ENCODE peak calls at places on chromosomes 3 and 15, in eight cellular contexts. H, Z, P, E, D, Y, K and F are unnamed samples.

GRCh38 chr15:66907826-66908502 is 157.4 kb upstream of the SMAD3 start:
- DNase-seq in H (peak; percentile 50), Z (no peak), P (no peak), E (no peak), D (peak; percentile 77), Y (no peak), K (peak; percentile 87), F (peak; percentile 48)

GRCh38 chr15:34708422-34708821 is 46.4 kb downstream of the GJD2 start:
- DNase-seq in H (no peak), Z (no peak), P (no peak), E (no peak), D (no peak), Y (peak; percentile 28), K (no peak), F (peak; percentile 65)

GRCh38 chr15:81253846-81254245 is 57.2 kb downstream of the IL16 start:
- DNase-seq in H (no peak), Z (no peak), P (no peak), E (no peak), D (no peak), Y (no peak), K (no peak), F (no peak)

GRCh38 chr3:105526349-105527111 is 159.8 kb downstream of the ALCAM start:
- DNase-seq in H (no peak), Z (no peak), P (no peak), E (no peak), D (no peak), Y (no peak), K (no peak), F (no peak)

GRCh38 chr15:79853492-79854328 is 43.1 kb downstream of the MTHFS start:
- DNase-seq in H (peak; percentile 29), Z (peak; percentile 59), P (peak; percentile 56), E (peak; percentile 71), D (peak; percentile 74), Y (peak; percentile 84), K (peak; percentile 73), F (peak; percentile 91)

GRCh38 chr3:82229397-82229796 is 468.0 kb upstream of the GBE1 start:
- DNase-seq in H (no peak), Z (no peak), P (no peak), E (no peak), D (no peak), Y (no peak), K (no peak), F (no peak)

GRCh38 chr3:81437683-81438082 is 323.8 kb downstream of the GBE1 start:
- DNase-seq in H (no peak), Z (no peak), P (no peak), E (no peak), D (no peak), Y (no peak), K (no peak), F (no peak)

GRCh38 chr15:92681141-92681622 is 25.6 kb upstream of the FAM174B start:
- DNase-seq in H (no peak), Z (no peak), P (no peak), E (no peak), D (peak; percentile 68), Y (no peak), K (no peak), F (no peak)

GRCh38 chr3:50503504-50503903 is at the start of gene CACNA2D2:
- DNase-seq in H (peak; percentile 69), Z (peak; percentile 82), P (peak; percentile 73), E (peak; percentile 82), D (peak; percentile 66), Y (no peak), K (peak; percentile 79), F (peak; percentile 86)

GRCh38 chr3:139555249-139555648 is 15.7 kb upstream of the RBP1 start:
- DNase-seq in H (no peak), Z (no peak), P (no peak), E (no peak), D (no peak), Y (no peak), K (no peak), F (no peak)

GRCh38 chr15:88994286-88994685 is 81.1 kb upstream of the MFGE8 start:
- DNase-seq in H (no peak), Z (no peak), P (no peak), E (no peak), D (no peak), Y (no peak), K (no peak), F (no peak)

GRCh38 chr3:48411041-48411588 is 18.8 kb downstream of the PLXNB1 start:
- DNase-seq in H (no peak), Z (no peak), P (no peak), E (no peak), D (peak; percentile 24), Y (no peak), K (peak; percentile 60), F (no peak)

GRCh38 chr3:107992976-107993684 is 97.7 kb downstream of the CD47 start:
- DNase-seq in H (no peak), Z (no peak), P (no peak), E (no peak), D (no peak), Y (no peak), K (no peak), F (no peak)

GRCh38 chr3:69079269-69080159 is 651 bp downstream of the UBA3 start:
- DNase-seq in H (no peak), Z (no peak), P (peak; percentile 63), E (no peak), D (no peak), Y (no peak), K (no peak), F (no peak)

GRCh38 chr15:79090487-79091203 is at the start of gene RASGRF1:
- DNase-seq in H (no peak), Z (peak; percentile 76), P (no peak), E (no peak), D (peak; percentile 33), Y (no peak), K (peak; percentile 33), F (peak; percentile 6)

GRCh38 chr3:123447749-123448502 is 964 bp downstream of the ADCY5 start:
- DNase-seq in H (no peak), Z (peak; percentile 87), P (peak; percentile 64), E (peak; percentile 32), D (peak; percentile 68), Y (no peak), K (no peak), F (peak; percentile 71)

GRCh38 chr3:9028134-9028533 is 64.9 kb upstream of the RAD18 start:
- DNase-seq in H (peak; percentile 95), Z (no peak), P (peak; percentile 60), E (peak; percentile 96), D (peak; percentile 79), Y (no peak), K (peak; percentile 93), F (no peak)

GRCh38 chr3:127496256-127496655 is 94.3 kb downstream of the TPRA1 start:
- DNase-seq in H (no peak), Z (no peak), P (no peak), E (no peak), D (no peak), Y (no peak), K (no peak), F (no peak)

GRCh38 chr15:59687831-59688230 is 1.3 kb downstream of the BNIP2 start:
- DNase-seq in H (no peak), Z (no peak), P (no peak), E (no peak), D (no peak), Y (no peak), K (no peak), F (peak; percentile 57)

GRCh38 chr3:5321941-5322340 is 134.4 kb downstream of the EDEM1 start:
- DNase-seq in H (no peak), Z (no peak), P (no peak), E (no peak), D (no peak), Y (no peak), K (no peak), F (no peak)

GRCh38 chr15:44194397-44195150 is 497 bp downstream of the FRMD5 start:
- DNase-seq in H (peak; percentile 18), Z (peak; percentile 78), P (peak; percentile 65), E (peak; percentile 45), D (no peak), Y (peak; percentile 54), K (peak; percentile 65), F (peak; percentile 83)

GRCh38 chr3:183518446-183519185 is 36.9 kb downstream of the KLHL6 start:
- DNase-seq in H (no peak), Z (no peak), P (no peak), E (no peak), D (no peak), Y (no peak), K (no peak), F (no peak)

DNA sequence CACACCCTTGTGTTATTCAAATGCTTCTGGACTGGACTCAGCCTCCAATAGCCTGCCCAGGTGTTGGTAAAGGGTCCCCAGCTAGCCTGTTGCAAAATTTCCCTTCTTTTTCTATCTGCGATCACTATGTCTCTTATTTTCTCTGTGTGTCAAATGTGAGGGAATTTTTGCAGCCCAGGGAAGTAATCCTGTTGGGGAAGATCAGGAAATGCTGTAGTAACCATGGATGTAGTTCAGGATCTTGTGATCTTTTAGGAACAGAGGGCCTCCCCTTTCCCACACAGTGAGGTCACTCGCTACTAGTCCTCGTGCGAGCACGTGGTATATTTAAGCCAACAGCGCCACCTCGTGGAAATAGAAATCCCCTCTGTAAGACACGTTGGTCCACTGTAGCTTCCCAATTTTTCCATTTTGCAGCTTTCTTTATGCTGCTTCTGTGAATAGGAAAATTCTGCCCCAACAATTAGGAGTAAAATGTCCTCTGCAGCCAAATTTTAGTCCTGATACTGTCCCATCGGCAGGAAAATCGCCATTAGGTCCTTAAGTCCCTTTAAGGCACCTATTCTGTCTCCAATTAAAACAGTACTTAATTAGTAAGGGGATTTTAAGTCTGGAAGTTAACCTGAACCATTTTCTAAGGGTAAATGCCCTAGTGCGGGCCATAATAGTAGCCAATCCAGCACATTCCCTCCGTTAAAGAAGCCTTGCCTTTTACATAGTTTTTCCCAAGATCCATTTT is 4.0 kb upstream of the SMCO1 start:
- DNase-seq in H (peak; percentile 49), Z (peak; percentile 85), P (no peak), E (peak; percentile 67), D (peak; percentile 68), Y (no peak), K (peak; percentile 68), F (peak; percentile 55)
- H3K9me3 ChIP-seq in H (peaks cover 42% of the 10 kb centered on the region), Z (peaks cover 47% of the 10 kb centered on the region), P (no peaks in the 10 kb centered on the region), E (peaks cover 14% of the 10 kb centered on the region), D (peaks cover 17% of the 10 kb centered on the region), Y (no peaks in the 10 kb centered on the region), K (peaks cover 27% of the 10 kb centered on the region), F (peaks cover 3% of the 10 kb centered on the region)

GRCh38 chr15:50970524-50970923 is 62.0 kb downstream of the AP4E1 start:
- DNase-seq in H (no peak), Z (no peak), P (no peak), E (no peak), D (no peak), Y (no peak), K (no peak), F (no peak)
- H3K9me3 ChIP-seq in H (peaks cover 69% of the 10 kb centered on the region), Z (no peaks in the 10 kb centered on the region), P (no peaks in the 10 kb centered on the region), E (no peaks in the 10 kb centered on the region), D (peaks cover 11% of the 10 kb centered on the region), Y (peaks cover 15% of the 10 kb centered on the region), K (peaks cover 6% of the 10 kb centered on the region), F (no peaks in the 10 kb centered on the region)

GRCh38 chr3:43223670-43224364 is 62.5 kb upstream of the SNRK start:
- DNase-seq in H (no peak), Z (no peak), P (no peak), E (no peak), D (no peak), Y (no peak), K (no peak), F (no peak)
- H3K9me3 ChIP-seq in H (peaks cover 34% of the 10 kb centered on the region), Z (peaks cover 3% of the 10 kb centered on the region), P (no peaks in the 10 kb centered on the region), E (no peaks in the 10 kb centered on the region), D (no peaks in the 10 kb centered on the region), Y (no peaks in the 10 kb centered on the region), K (peaks cover 21% of the 10 kb centered on the region), F (no peaks in the 10 kb centered on the region)

DNA sequence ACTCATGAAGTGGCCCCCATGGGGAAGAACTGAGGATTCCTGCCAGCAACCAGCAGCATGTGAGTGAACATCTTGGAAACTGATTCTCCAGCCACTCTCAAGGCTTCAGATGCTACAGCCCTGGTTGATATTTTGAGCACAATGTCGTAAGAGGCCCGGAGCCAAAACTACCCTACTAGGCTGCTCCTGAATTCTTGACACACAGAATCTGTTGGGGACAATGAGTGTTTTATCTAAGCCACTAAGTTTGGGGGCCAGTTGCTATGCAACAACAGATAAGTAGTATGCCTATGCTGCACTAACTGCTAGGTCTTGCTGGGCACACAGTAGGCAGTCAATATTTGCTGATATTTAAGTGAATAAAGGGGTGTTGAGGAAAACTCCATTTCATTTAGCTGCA is 89.9 kb upstream of the CHL1 start:
- DNase-seq in H (no peak), Z (no peak), P (no peak), E (no peak), D (no peak), Y (no peak), K (no peak), F (no peak)
- H3K9me3 ChIP-seq in H (no peaks in the 10 kb centered on the region), Z (no peaks in the 10 kb centered on the region), P (no peaks in the 10 kb centered on the region), E (no peaks in the 10 kb centered on the region), D (no peaks in the 10 kb centered on the region), Y (no peaks in the 10 kb centered on the region), K (no peaks in the 10 kb centered on the region), F (no peaks in the 10 kb centered on the region)